ENCODE peak calls at places on chromosome 3, in seven cellular contexts. M is mesenchymal stem cell, C is thoracic aorta, L is NCI-H460, E is amniotic stem cell, P is Right ventricle myocardium superior, A is left cardiac atrium. K is an unnamed sample.

GRCh38 chr3:50675179-50676030 is 678 bp downstream of the DOCK3 start:
- DNase-seq in M (no peak), C (no peak), E (no peak), P (peak; percentile 56), L (peak; percentile 13), A (peak; percentile 47), K (peak; percentile 5)

GRCh38 chr3:83092521-83093221 is 1331.2 kb upstream of the GBE1 start:
- DNase-seq in L (no peak), A (no peak), M (no peak), P (no peak), E (no peak), C (no peak), K (no peak)

GRCh38 chr3:170092907-170093306 is 55.1 kb downstream of the GPR160 start:
- DNase-seq in C (no peak), L (no peak), P (no peak), E (no peak), A (no peak), M (no peak), K (no peak)

GRCh38 chr3:136545664-136546266 is 206.4 kb downstream of the STAG1 start:
- DNase-seq in E (no peak), A (no peak), L (no peak), C (no peak), M (peak; percentile 16), P (no peak), K (no peak)

GRCh38 chr3:123636431-123636841 is 51.6 kb upstream of the HACD2 start:
- DNase-seq in A (no peak), L (no peak), M (peak; percentile 53), E (no peak), P (no peak), C (no peak), K (no peak)

GRCh38 chr3:178845446-178846118 is 226.0 kb downstream of the ZMAT3 start:
- DNase-seq in C (no peak), A (no peak), L (no peak), M (peak; percentile 13), P (no peak), E (no peak), K (no peak)

GRCh38 chr3:106457278-106458210 is 588.7 kb upstream of the CBLB start:
- DNase-seq in E (no peak), M (peak; percentile 28), C (no peak), A (peak; percentile 52), P (no peak), L (peak; percentile 63), K (no peak)

GRCh38 chr3:116443096-116443793 is 2.0 kb downstream of the LSAMP start:
- DNase-seq in A (no peak), L (no peak), E (no peak), C (no peak), P (no peak), M (peak; percentile 43), K (no peak)

GRCh38 chr3:29515451-29515850 is 234.6 kb downstream of the RBMS3 start:
- DNase-seq in E (no peak), L (no peak), A (no peak), P (no peak), C (no peak), M (peak; percentile 83), K (no peak)

GRCh38 chr3:37944243-37944955 is 46.2 kb upstream of the VILL start:
- DNase-seq in P (no peak), L (no peak), M (peak; percentile 74), E (no peak), C (no peak), A (no peak), K (no peak)

GRCh38 chr3:172987268-172987667 is 153.8 kb downstream of the SPATA16 start:
- DNase-seq in P (no peak), A (no peak), C (no peak), M (no peak), E (no peak), L (no peak), K (no peak)

GRCh38 chr3:184761120-184761841 is 49.4 kb upstream of the MAGEF1 start:
- DNase-seq in E (no peak), A (peak; percentile 51), P (peak; percentile 66), C (no peak), M (no peak), L (no peak), K (no peak)

GRCh38 chr3:30286007-30286669 is 320.3 kb upstream of the TGFBR2 start:
- DNase-seq in L (peak; percentile 31), P (peak; percentile 79), M (peak; percentile 78), A (peak; percentile 87), E (peak; percentile 32), C (peak; percentile 61), K (peak; percentile 76)

GRCh38 chr3:78993375-78993774 is 774.4 kb downstream of the ROBO1 start:
- DNase-seq in E (no peak), C (no peak), A (no peak), P (no peak), L (no peak), M (no peak), K (no peak)

GRCh38 chr3:115551091-115551490 is 72.2 kb upstream of the GAP43 start:
- DNase-seq in M (no peak), C (no peak), L (no peak), E (no peak), A (no peak), P (no peak), K (no peak)

GRCh38 chr3:16132926-16133325 is 41.6 kb upstream of the GALNT15 start:
- DNase-seq in P (no peak), A (peak; percentile 52), M (no peak), C (no peak), E (no peak), L (no peak), K (no peak)

GRCh38 chr3:42736081-42736480 is 33.5 kb upstream of the HHATL start:
- DNase-seq in A (no peak), P (no peak), C (no peak), E (no peak), M (no peak), L (no peak), K (no peak)

GRCh38 chr3:67578416-67578815 is 76.0 kb downstream of the SUCLG2 start:
- DNase-seq in L (no peak), P (no peak), M (no peak), E (no peak), C (no peak), A (no peak), K (no peak)

GRCh38 chr3:55128201-55128870 is 200.5 kb upstream of the LRTM1 start:
- DNase-seq in P (no peak), M (no peak), C (no peak), L (no peak), E (no peak), A (no peak), K (no peak)

GRCh38 chr3:170203457-170203856 is 18.8 kb upstream of the PRKCI start:
- DNase-seq in E (no peak), M (no peak), C (no peak), P (no peak), L (no peak), A (no peak), K (no peak)

GRCh38 chr3:141147657-141148056 is 84.0 kb upstream of the PXYLP1 start:
- DNase-seq in M (no peak), L (no peak), A (no peak), C (no peak), E (no peak), P (no peak), K (no peak)

GRCh38 chr3:116408473-116408872 is 36.8 kb downstream of the LSAMP start:
- DNase-seq in P (no peak), A (no peak), C (no peak), L (no peak), M (no peak), E (no peak), K (no peak)

GRCh38 chr3:114939920-114940319 is 207.2 kb downstream of the ZBTB20 start:
- DNase-seq in P (no peak), C (no peak), E (no peak), L (no peak), A (no peak), M (no peak), K (no peak)

GRCh38 chr3:46393554-46394434 is 13.1 kb downstream of the CCR5AS start:
- DNase-seq in P (no peak), M (no peak), C (no peak), E (no peak), A (no peak), L (no peak), K (no peak)

K was measured in SW 1271.